ENCODE peak calls at places on chromosomes 16 and 17, in ten cellular contexts. U is neuronal stem cell; R is mesenchymal stem cell; V is tibial nerve; F is CD8-positive, alpha-beta T cell; Y is A549; H is SJCRH30; S is AG04450; K is adrenal gland; T is left ventricle myocardium inferior. N is an unnamed sample.

GRCh38 chr17:57999496-58000017 is 7.5 kb downstream of the SRSF1 start:
- DNase-seq in U (peak; percentile 73), R (peak; percentile 81), V (peak; percentile 27), F (no peak), Y (peak; percentile 53), H (peak; percentile 80), S (peak; percentile 57), K (no peak), T (no peak), N (peak; percentile 80)

GRCh38 chr17:49571764-49572163 is 3.9 kb upstream of the NXPH3 start:
- DNase-seq in U (no peak), R (no peak), V (no peak), F (no peak), Y (no peak), H (no peak), S (no peak), K (no peak), T (no peak), N (no peak)

GRCh38 chr16:5541356-5541755 is 443.8 kb upstream of the EEF2KMT start:
- DNase-seq in U (no peak), R (no peak), V (no peak), F (no peak), Y (no peak), H (no peak), S (no peak), K (no peak), T (no peak), N (no peak)

GRCh38 chr17:78151514-78152008 is 5.4 kb downstream of the C17orf99 start:
- DNase-seq in U (no peak), R (no peak), V (no peak), F (no peak), Y (peak; percentile 93), H (no peak), S (no peak), K (no peak), T (no peak), N (no peak)

GRCh38 chr16:25707982-25708583 is 16.3 kb downstream of the HS3ST4 start:
- DNase-seq in U (no peak), R (no peak), V (no peak), F (no peak), Y (no peak), H (peak; percentile 29), S (no peak), K (no peak), T (no peak), N (no peak)

GRCh38 chr16:67017451-67017750 is 11.5 kb upstream of the CBFB start:
- DNase-seq in U (no peak), R (no peak), V (no peak), F (no peak), Y (no peak), H (no peak), S (no peak), K (no peak), T (no peak), N (no peak)

GRCh38 chr16:86095131-86095752 is 196.3 kb downstream of the IRF8 start:
- DNase-seq in U (no peak), R (no peak), V (no peak), F (no peak), Y (no peak), H (no peak), S (no peak), K (no peak), T (no peak), N (no peak)

GRCh38 chr16:12502671-12503070 is 301.0 kb downstream of the CPPED1 start:
- DNase-seq in U (no peak), R (no peak), V (no peak), F (no peak), Y (no peak), H (no peak), S (no peak), K (no peak), T (no peak), N (no peak)

GRCh38 chr17:65542067-65542466 is 19.4 kb downstream of the AXIN2 start:
- DNase-seq in U (no peak), R (no peak), V (no peak), F (no peak), Y (no peak), H (no peak), S (no peak), K (no peak), T (no peak), N (no peak)

GRCh38 chr16:48231675-48232214 is 12.4 kb upstream of the LONP2 start:
- DNase-seq in U (peak; percentile 17), R (peak; percentile 46), V (no peak), F (no peak), Y (peak; percentile 23), H (peak; percentile 56), S (peak; percentile 2), K (peak; percentile 25), T (peak; percentile 21), N (peak; percentile 53)

DNA sequence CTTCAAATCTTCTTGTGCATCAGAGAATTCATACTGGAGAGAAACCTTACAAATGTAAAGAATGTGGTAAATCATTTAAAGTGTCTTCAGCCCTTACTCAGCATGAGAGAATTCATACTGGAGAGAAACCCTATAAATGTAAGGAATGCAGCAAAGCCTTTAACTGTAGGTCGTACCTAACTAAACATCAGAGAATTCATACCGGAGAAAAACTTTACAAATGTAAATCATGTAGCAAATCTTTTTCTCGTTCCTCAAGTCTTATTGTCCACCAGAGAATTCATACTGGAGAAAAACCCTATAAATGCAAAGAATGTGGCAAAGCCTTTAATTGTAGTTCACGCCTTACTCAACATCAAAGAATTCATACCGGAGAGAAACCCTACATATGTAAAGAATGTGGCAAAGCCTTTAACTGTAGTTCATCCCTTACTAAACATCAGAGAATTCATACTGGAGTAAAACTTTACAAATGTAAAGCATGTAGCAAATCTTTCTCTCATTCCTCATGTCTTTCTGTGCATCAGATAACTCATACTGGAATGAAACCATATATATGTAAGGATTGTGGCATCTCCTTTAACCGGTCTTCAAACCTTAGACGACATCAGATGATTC is 118.5 kb upstream of the ZNF267 start:
- DNase-seq in U (no peak), R (peak; percentile 4), V (no peak), F (no peak), Y (no peak), H (no peak), S (no peak), K (no peak), T (no peak), N (peak; percentile 3)
- H3K9me3 ChIP-seq in U (peaks cover 7% of the 10 kb centered on the region), R (peaks cover 93% of the 10 kb centered on the region), V (peaks cover 93% of the 10 kb centered on the region), F (peaks cover 57% of the 10 kb centered on the region), Y (peaks cover 92% of the 10 kb centered on the region), H (peaks cover 47% of the 10 kb centered on the region), S (peaks cover 15% of the 10 kb centered on the region), K (peaks cover 43% of the 10 kb centered on the region), T (peaks cover 96% of the 10 kb centered on the region), N (peaks cover 13% of the 10 kb centered on the region)

GRCh38 chr16:7703661-7704060 is 371.0 kb downstream of the RBFOX1 start:
- DNase-seq in U (no peak), R (no peak), V (no peak), F (no peak), Y (no peak), H (no peak), S (no peak), K (no peak), T (no peak), N (no peak)
- H3K9me3 ChIP-seq in U (no peaks in the 10 kb centered on the region), R (peaks cover 5% of the 10 kb centered on the region), V (no peaks in the 10 kb centered on the region), F (no peaks in the 10 kb centered on the region), Y (no peaks in the 10 kb centered on the region), H (no peaks in the 10 kb centered on the region), S (peaks cover 40% of the 10 kb centered on the region), K (no peaks in the 10 kb centered on the region), T (peaks cover 3% of the 10 kb centered on the region), N (peaks cover 9% of the 10 kb centered on the region)

DNA sequence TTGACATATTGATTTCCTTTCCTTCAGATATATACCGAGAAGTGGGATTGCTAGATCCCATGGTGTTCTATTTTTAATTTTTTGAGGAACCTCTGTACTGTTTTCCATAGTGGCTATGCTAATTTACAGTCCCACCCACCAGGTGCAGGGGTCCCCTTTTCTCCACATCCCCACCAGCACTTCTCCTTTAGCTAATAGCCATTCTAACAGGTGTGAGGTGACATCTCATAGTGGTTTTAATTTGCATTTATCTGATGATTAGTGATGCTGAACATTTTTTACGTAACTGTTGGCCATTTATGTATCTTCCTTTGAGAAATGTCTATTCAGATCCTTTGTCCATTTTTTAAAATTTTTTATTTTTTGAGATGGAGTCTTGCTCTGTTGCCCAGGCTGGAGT is 93.9 kb downstream of the SDR42E1 start:
- DNase-seq in U (no peak), R (no peak), V (no peak), F (no peak), Y (no peak), H (no peak), S (no peak), K (no peak), T (no peak), N (no peak)
- H3K9me3 ChIP-seq in U (no peaks in the 10 kb centered on the region), R (no peaks in the 10 kb centered on the region), V (no peaks in the 10 kb centered on the region), F (no peaks in the 10 kb centered on the region), Y (no peaks in the 10 kb centered on the region), H (no peaks in the 10 kb centered on the region), S (no peaks in the 10 kb centered on the region), K (no peaks in the 10 kb centered on the region), T (no peaks in the 10 kb centered on the region), N (no peaks in the 10 kb centered on the region)

GRCh38 chr17:59175076-59175475 is 19.5 kb downstream of the PRR11 start:
- DNase-seq in U (no peak), R (no peak), V (no peak), F (no peak), Y (no peak), H (no peak), S (no peak), K (no peak), T (no peak), N (no peak)
- H3K9me3 ChIP-seq in U (no peaks in the 10 kb centered on the region), R (no peaks in the 10 kb centered on the region), V (no peaks in the 10 kb centered on the region), F (no peaks in the 10 kb centered on the region), Y (no peaks in the 10 kb centered on the region), H (no peaks in the 10 kb centered on the region), S (peaks cover 7% of the 10 kb centered on the region), K (no peaks in the 10 kb centered on the region), T (no peaks in the 10 kb centered on the region), N (no peaks in the 10 kb centered on the region)

DNA sequence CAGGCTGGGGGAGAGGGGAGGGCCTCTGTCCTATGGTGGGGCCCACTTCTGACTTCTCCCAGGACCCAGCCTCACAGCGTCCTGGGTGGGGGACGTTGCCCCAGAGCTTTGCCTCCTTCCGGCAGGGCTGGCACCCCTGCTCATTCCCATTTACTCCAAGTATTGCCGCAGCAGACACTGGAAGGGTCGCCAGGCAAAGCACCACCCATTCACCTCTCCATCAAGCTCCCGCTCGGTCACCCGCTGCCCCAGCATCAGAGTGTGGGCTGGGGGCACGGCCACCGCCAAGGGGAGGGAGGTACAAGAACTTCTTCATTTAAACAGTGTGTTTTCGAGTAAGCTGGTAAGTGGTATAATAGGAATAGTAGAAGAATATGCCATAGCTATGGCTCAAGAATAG is 52.8 kb upstream of the GNG13 start:
- DNase-seq in U (no peak), R (no peak), V (no peak), F (no peak), Y (no peak), H (no peak), S (no peak), K (no peak), T (no peak), N (no peak)
- H3K9me3 ChIP-seq in U (peaks cover 51% of the 10 kb centered on the region), R (peaks cover 7% of the 10 kb centered on the region), V (no peaks in the 10 kb centered on the region), F (no peaks in the 10 kb centered on the region), Y (peaks cover 49% of the 10 kb centered on the region), H (peaks cover 7% of the 10 kb centered on the region), S (peaks cover 94% of the 10 kb centered on the region), K (no peaks in the 10 kb centered on the region), T (no peaks in the 10 kb centered on the region), N (peaks cover 3% of the 10 kb centered on the region)

N was measured in endothelial cell of umbilical vein.